ENCODE peak calls at places on chromosomes 5 and 9, in five cellular contexts. O is HCT116; F is lung; U is H1; A is CD4-positive, alpha-beta T cell. Y is an unnamed sample.

GRCh38 chr5:139764250-139764791 is 31.3 kb upstream of the PSD2 start:
- DNase-seq in U (peak), F (no peak), O (no peak), A (no peak), Y (peak)

GRCh38 chr5:124927735-124928134 is 181.3 kb upstream of the ZNF608 start:
- DNase-seq in U (no peak), A (no peak), F (no peak), O (no peak), Y (no peak)

GRCh38 chr5:34599471-34600117 is 56.5 kb upstream of the RAI14 start:
- DNase-seq in O (no peak), U (no peak), A (no peak), F (no peak), Y (no peak)

GRCh38 chr5:16736158-16736994 is 119.6 kb upstream of the RETREG1 start:
- DNase-seq in U (no peak), A (no peak), F (peak), O (peak), Y (no peak)

GRCh38 chr9:37311938-37312730 is 110.4 kb upstream of the GRHPR start:
- DNase-seq in O (no peak), A (no peak), U (no peak), F (no peak), Y (no peak)

GRCh38 chr5:53302524-53302923 is 177.9 kb upstream of the FST start:
- DNase-seq in O (no peak), F (no peak), A (no peak), U (no peak), Y (no peak)

GRCh38 chr9:121636978-121637377 is 14.5 kb upstream of the DAB2IP start:
- DNase-seq in O (no peak), U (no peak), F (no peak), A (no peak), Y (no peak)

GRCh38 chr9:98538203-98538602 is 170.5 kb downstream of the GABBR2 start:
- DNase-seq in F (no peak), O (no peak), A (no peak), U (no peak), Y (no peak)

GRCh38 chr9:124014355-124015026 is 2.9 kb downstream of the LHX2 start:
- DNase-seq in O (no peak), A (no peak), F (no peak), U (no peak), Y (no peak)

GRCh38 chr9:133852476-133852875 is 114.3 kb upstream of the SARDH start:
- DNase-seq in U (no peak), A (no peak), F (no peak), O (no peak), Y (no peak)

GRCh38 chr9:77785341-77785740 is 137.2 kb upstream of the GNA14 start:
- DNase-seq in U (no peak), F (no peak), A (no peak), O (no peak), Y (no peak)

GRCh38 chr9:90086076-90086475 is 481.3 kb downstream of the GADD45G start:
- DNase-seq in A (no peak), F (no peak), O (no peak), U (no peak), Y (no peak)

GRCh38 chr9:2838356-2838983 is 5.4 kb downstream of the PUM3 start:
- DNase-seq in A (no peak), O (no peak), U (no peak), F (no peak), Y (no peak)

GRCh38 chr9:87671925-87672324 is 54.0 kb upstream of the CTSL start:
- DNase-seq in U (peak), O (no peak), A (no peak), F (peak), Y (no peak)

GRCh38 chr9:134716067-134716466 is 74.5 kb downstream of the COL5A1 start:
- DNase-seq in A (no peak), O (no peak), U (no peak), F (no peak), Y (no peak)

GRCh38 chr5:63125862-63126261 is 547.2 kb downstream of the LRRC70 start:
- DNase-seq in F (no peak), U (no peak), A (no peak), O (no peak), Y (no peak)

GRCh38 chr5:19959830-19960384 is 28.1 kb downstream of the CDH18 start:
- DNase-seq in F (no peak), U (no peak), A (no peak), O (no peak), Y (no peak)

GRCh38 chr9:77750981-77751340 is 102.8 kb upstream of the GNA14 start:
- DNase-seq in F (no peak), O (no peak), U (no peak), A (no peak), Y (no peak)

GRCh38 chr9:17063535-17064135 is 71.2 kb upstream of the CNTLN start:
- DNase-seq in O (peak), F (no peak), A (no peak), U (no peak), Y (no peak)

GRCh38 chr5:175214152-175214551 is 229.8 kb downstream of the DRD1 start:
- DNase-seq in U (no peak), O (peak), A (no peak), F (peak), Y (no peak)

GRCh38 chr9:120792898-120793765 is at the start of gene FBXW2:
- DNase-seq in A (peak), F (peak), O (peak), U (peak), Y (peak)

GRCh38 chr9:96217756-96218693 is 84.0 kb downstream of the HSD17B3 start:
- DNase-seq in U (peak), A (peak), O (no peak), F (peak), Y (peak)

GRCh38 chr9:96217358-96217755 is 84.6 kb downstream of the HSD17B3 start:
- DNase-seq in U (no peak), F (no peak), O (no peak), A (no peak), Y (no peak)

GRCh38 chr9:96218821-96219614 is 83.0 kb downstream of the HSD17B3 start:
- DNase-seq in F (no peak), U (peak), A (no peak), O (no peak), Y (no peak)

GRCh38 chr9:96222132-96222531 is 79.8 kb downstream of the HSD17B3 start:
- DNase-seq in U (no peak), O (no peak), A (no peak), F (no peak), Y (no peak)

GRCh38 chr9:96219615-96220257 is 82.2 kb downstream of the HSD17B3 start:
- DNase-seq in A (no peak), O (no peak), U (peak), F (no peak), Y (peak)
- TF ChIP-seq CTCF in A (peak), O (peak), U (peak), F (peak), Y (peak)

GRCh38 chr5:108451269-108451668 is 69.4 kb upstream of the FBXL17 start:
- DNase-seq in U (no peak), A (no peak), F (no peak), O (no peak), Y (no peak)
- TF ChIP-seq CTCF in U (no peak), A (no peak), F (no peak), O (peak), Y (no peak)

GRCh38 chr5:24005384-24005783 is 498.0 kb downstream of the PRDM9 start:
- DNase-seq in F (no peak), A (no peak), O (no peak), U (no peak), Y (no peak)
- TF ChIP-seq CTCF in F (no peak), A (no peak), O (no peak), U (no peak), Y (no peak)

GRCh38 chr9:137590469-137591383 is at the start of gene ZMYND19:
- DNase-seq in O (peak), A (peak), F (peak), U (peak), Y (peak)
- TF ChIP-seq CTCF in O (no peak), A (no peak), F (no peak), U (no peak), Y (no peak)

GRCh38 chr5:109848130-109848529 is 158.4 kb downstream of the MAN2A1 start:
- DNase-seq in A (no peak), O (no peak), F (no peak), U (no peak), Y (no peak)

GRCh38 chr5:109849478-109850088 is 159.9 kb downstream of the MAN2A1 start:
- DNase-seq in F (no peak), O (no peak), U (no peak), A (no peak), Y (no peak)

GRCh38 chr5:109838157-109838556 is 148.4 kb downstream of the MAN2A1 start:
- DNase-seq in O (no peak), F (no peak), U (no peak), A (no peak), Y (no peak)

GRCh38 chr5:109844695-109845094 is 155.0 kb downstream of the MAN2A1 start:
- DNase-seq in O (no peak), U (no peak), A (no peak), F (no peak), Y (no peak)

GRCh38 chr5:109844148-109844547 is 154.4 kb downstream of the MAN2A1 start:
- DNase-seq in F (no peak), O (no peak), A (no peak), U (no peak), Y (no peak)
- TF ChIP-seq CTCF in F (no peak), O (no peak), A (no peak), U (no peak), Y (no peak)

DNA sequence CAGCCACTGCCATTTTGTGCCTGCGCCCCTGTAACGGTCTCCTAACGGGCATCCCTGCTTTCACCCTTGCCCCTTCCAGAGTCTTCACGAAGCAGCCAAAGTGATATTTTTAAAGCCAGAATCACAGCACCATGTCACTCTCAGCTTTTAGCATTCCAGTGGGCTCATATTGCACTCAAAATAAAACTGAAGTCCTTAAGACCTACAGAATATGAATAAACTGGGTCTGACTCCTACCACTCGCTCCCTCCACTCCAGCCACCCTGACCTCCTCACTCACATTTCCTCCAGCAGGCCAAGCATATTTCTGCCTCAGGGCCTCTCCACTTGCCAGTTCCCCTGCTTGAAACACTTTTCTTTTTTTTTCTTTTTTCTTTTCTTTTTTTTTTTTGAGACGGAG is 2.4 kb upstream of the PDLIM7 start:
- DNase-seq in O (no peak), A (no peak), F (no peak), U (no peak), Y (no peak)
- TF ChIP-seq CTCF in O (no peak), A (no peak), F (no peak), U (no peak), Y (no peak)

GRCh38 chr5:116062352-116062751 is 22.5 kb upstream of the COMMD10 start:
- DNase-seq in F (no peak), A (no peak), U (no peak), O (no peak), Y (no peak)
- TF ChIP-seq CTCF in F (no peak), A (no peak), U (no peak), O (peak), Y (no peak)

GRCh38 chr5:163976691-163977090 is 471.3 kb downstream of the MAT2B start:
- DNase-seq in U (no peak), F (no peak), A (no peak), O (no peak), Y (no peak)

DNA sequence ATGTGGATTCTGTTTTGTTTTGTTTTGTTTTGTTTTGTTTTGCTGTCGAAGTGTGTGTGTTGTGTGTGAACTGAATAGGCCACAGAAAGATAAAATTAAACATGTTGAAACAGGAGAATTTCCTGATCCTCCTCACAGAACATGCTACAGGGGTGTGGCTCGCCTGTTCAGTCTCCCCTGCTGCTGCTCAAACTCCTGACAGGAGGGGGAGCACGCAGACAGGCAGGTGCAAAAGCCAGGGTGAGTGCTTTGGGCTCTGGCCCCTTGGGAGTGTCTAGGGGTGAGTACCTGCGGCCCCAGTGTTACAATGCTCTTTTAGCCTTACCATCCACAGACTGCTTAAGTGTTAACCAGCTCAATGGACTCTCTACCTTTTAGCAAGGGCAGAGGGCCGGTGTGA is 473.5 kb downstream of the MAT2B start:
- DNase-seq in U (no peak), A (no peak), O (no peak), F (no peak), Y (no peak)
- TF ChIP-seq CTCF in U (peak), A (no peak), O (no peak), F (no peak), Y (no peak)